ENCODE peak calls at places on chromosomes 4 and X, in five cellular contexts. One of them, this sample, is unnamed.

GRCh38 chrX:76538860-76539259 is 111.3 kb downstream of the MAGEE1 start:
- DNase-seq in stimulated activated CD8-positive, alpha-beta memory T cell treated with anti-CD3 and anti-CD28 coated beads, Interleukin-4, amount 100 ng/mL, for 1 hour: no peak
- DNase-seq in hypothalamus: no peak
- DNase-seq in K562: no peak
- DNase-seq in neural crest cell: no peak
- DNase-seq in this sample: no peak

GRCh38 chr4:182207806-182208483 is 35.3 kb upstream of the TENM3 start:
- DNase-seq in hypothalamus: no peak
- DNase-seq in K562: no peak
- DNase-seq in stimulated activated CD8-positive, alpha-beta memory T cell treated with anti-CD3 and anti-CD28 coated beads, Interleukin-4, amount 100 ng/mL, for 1 hour: no peak
- DNase-seq in neural crest cell: no peak
- DNase-seq in this sample: no peak

GRCh38 chrX:30864383-30864785 is 24.7 kb downstream of the TAB3 start:
- DNase-seq in neural crest cell: no peak
- DNase-seq in K562: no peak
- DNase-seq in stimulated activated CD8-positive, alpha-beta memory T cell treated with anti-CD3 and anti-CD28 coated beads, Interleukin-4, amount 100 ng/mL, for 1 hour: no peak
- DNase-seq in hypothalamus: no peak
- DNase-seq in this sample: no peak

GRCh38 chr4:104424368-104424921 is 70.2 kb downstream of the CXXC4 start:
- DNase-seq in stimulated activated CD8-positive, alpha-beta memory T cell treated with anti-CD3 and anti-CD28 coated beads, Interleukin-4, amount 100 ng/mL, for 1 hour: no peak
- DNase-seq in neural crest cell: no peak
- DNase-seq in hypothalamus: no peak
- DNase-seq in K562: no peak
- DNase-seq in this sample: no peak

GRCh38 chr4:172982151-172982590 is 186.4 kb upstream of the GALNT7 start:
- DNase-seq in neural crest cell: no peak
- DNase-seq in K562: no peak
- DNase-seq in hypothalamus: no peak
- DNase-seq in stimulated activated CD8-positive, alpha-beta memory T cell treated with anti-CD3 and anti-CD28 coated beads, Interleukin-4, amount 100 ng/mL, for 1 hour: no peak
- DNase-seq in this sample: no peak

GRCh38 chr4:142961866-142962265 is 115.8 kb upstream of the INPP4B start:
- DNase-seq in hypothalamus: no peak
- DNase-seq in K562: no peak
- DNase-seq in neural crest cell: no peak
- DNase-seq in stimulated activated CD8-positive, alpha-beta memory T cell treated with anti-CD3 and anti-CD28 coated beads, Interleukin-4, amount 100 ng/mL, for 1 hour: no peak
- DNase-seq in this sample: no peak

GRCh38 chr4:61374612-61374920 is 174.4 kb downstream of the ADGRL3 start:
- DNase-seq in K562: no peak
- DNase-seq in neural crest cell: no peak
- DNase-seq in hypothalamus: no peak
- DNase-seq in stimulated activated CD8-positive, alpha-beta memory T cell treated with anti-CD3 and anti-CD28 coated beads, Interleukin-4, amount 100 ng/mL, for 1 hour: no peak
- DNase-seq in this sample: no peak

GRCh38 chr4:89660851-89661250 is 176.1 kb downstream of the SNCA start:
- DNase-seq in stimulated activated CD8-positive, alpha-beta memory T cell treated with anti-CD3 and anti-CD28 coated beads, Interleukin-4, amount 100 ng/mL, for 1 hour: no peak
- DNase-seq in K562: no peak
- DNase-seq in neural crest cell: no peak
- DNase-seq in hypothalamus: no peak
- DNase-seq in this sample: no peak

GRCh38 chrX:19225906-19226305 is 103.6 kb upstream of the ADGRG2 start:
- DNase-seq in hypothalamus: no peak
- DNase-seq in stimulated activated CD8-positive, alpha-beta memory T cell treated with anti-CD3 and anti-CD28 coated beads, Interleukin-4, amount 100 ng/mL, for 1 hour: no peak
- DNase-seq in neural crest cell: no peak
- DNase-seq in K562: peak
- DNase-seq in this sample: no peak

GRCh38 chr4:172758586-172759340 is 409.8 kb upstream of the GALNT7 start:
- DNase-seq in hypothalamus: no peak
- DNase-seq in neural crest cell: no peak
- DNase-seq in stimulated activated CD8-positive, alpha-beta memory T cell treated with anti-CD3 and anti-CD28 coated beads, Interleukin-4, amount 100 ng/mL, for 1 hour: no peak
- DNase-seq in K562: no peak
- DNase-seq in this sample: no peak

GRCh38 chr4:155419266-155419665 is 42.5 kb upstream of the MAP9 start:
- DNase-seq in stimulated activated CD8-positive, alpha-beta memory T cell treated with anti-CD3 and anti-CD28 coated beads, Interleukin-4, amount 100 ng/mL, for 1 hour: no peak
- DNase-seq in hypothalamus: no peak
- DNase-seq in neural crest cell: no peak
- DNase-seq in K562: no peak
- DNase-seq in this sample: no peak

GRCh38 chr4:150342945-150343344 is 239.0 kb upstream of the MAB21L2 start:
- DNase-seq in K562: no peak
- DNase-seq in neural crest cell: no peak
- DNase-seq in hypothalamus: peak
- DNase-seq in stimulated activated CD8-positive, alpha-beta memory T cell treated with anti-CD3 and anti-CD28 coated beads, Interleukin-4, amount 100 ng/mL, for 1 hour: no peak
- DNase-seq in this sample: no peak

GRCh38 chr4:158172558-158173258 is at the start of gene GASK1B:
- DNase-seq in hypothalamus: no peak
- DNase-seq in stimulated activated CD8-positive, alpha-beta memory T cell treated with anti-CD3 and anti-CD28 coated beads, Interleukin-4, amount 100 ng/mL, for 1 hour: no peak
- DNase-seq in K562: peak
- DNase-seq in neural crest cell: no peak
- DNase-seq in this sample: peak

GRCh38 chrX:46184749-46185148 is 360.5 kb downstream of the ZNF674 start:
- DNase-seq in neural crest cell: no peak
- DNase-seq in stimulated activated CD8-positive, alpha-beta memory T cell treated with anti-CD3 and anti-CD28 coated beads, Interleukin-4, amount 100 ng/mL, for 1 hour: no peak
- DNase-seq in hypothalamus: no peak
- DNase-seq in K562: no peak
- DNase-seq in this sample: no peak

GRCh38 chr4:185820119-185821028 is 8.4 kb upstream of the SORBS2 start:
- DNase-seq in hypothalamus: no peak
- DNase-seq in stimulated activated CD8-positive, alpha-beta memory T cell treated with anti-CD3 and anti-CD28 coated beads, Interleukin-4, amount 100 ng/mL, for 1 hour: no peak
- DNase-seq in K562: no peak
- DNase-seq in neural crest cell: no peak
- DNase-seq in this sample: no peak

GRCh38 chrX:65679071-65679540 is 11.7 kb downstream of the MSN start:
- DNase-seq in hypothalamus: no peak
- DNase-seq in K562: no peak
- DNase-seq in neural crest cell: no peak
- DNase-seq in stimulated activated CD8-positive, alpha-beta memory T cell treated with anti-CD3 and anti-CD28 coated beads, Interleukin-4, amount 100 ng/mL, for 1 hour: no peak
- DNase-seq in this sample: no peak

This sample was measured in endothelial cell.